ENCODE peak calls at places on chromosomes 12 and 14, in eight cellular contexts. One of them, this sample, is unnamed.

GRCh38 chr12:89589753-89590152 is 63.9 kb upstream of the POC1B start:
- DNase-seq in HCT116: no peak
- DNase-seq in sigmoid colon: no peak
- DNase-seq in esophagus squamous epithelium: no peak
- DNase-seq in tibial nerve: no peak
- DNase-seq in K562: no peak
- DNase-seq in A549: no peak
- DNase-seq in Peyer's patch: no peak
- DNase-seq in this sample: no peak

GRCh38 chr12:122097641-122098364 is 19.2 kb downstream of the MLXIP start:
- DNase-seq in A549: peak; percentile 56
- DNase-seq in HCT116: no peak
- DNase-seq in sigmoid colon: peak; percentile 65
- DNase-seq in K562: peak; percentile 86
- DNase-seq in tibial nerve: no peak
- DNase-seq in Peyer's patch: peak; percentile 84
- DNase-seq in esophagus squamous epithelium: no peak
- DNase-seq in this sample: no peak

GRCh38 chr14:93042968-93043940 is 72.5 kb downstream of the ITPK1 start:
- DNase-seq in A549: peak; percentile 90
- DNase-seq in K562: no peak
- DNase-seq in esophagus squamous epithelium: no peak
- DNase-seq in Peyer's patch: peak; percentile 92
- DNase-seq in HCT116: peak; percentile 89
- DNase-seq in tibial nerve: no peak
- DNase-seq in sigmoid colon: no peak
- DNase-seq in this sample: peak; percentile 91

GRCh38 chr12:114504311-114504710 is 98.4 kb upstream of the TBX5 start:
- DNase-seq in tibial nerve: no peak
- DNase-seq in HCT116: no peak
- DNase-seq in sigmoid colon: no peak
- DNase-seq in A549: no peak
- DNase-seq in K562: no peak
- DNase-seq in esophagus squamous epithelium: no peak
- DNase-seq in Peyer's patch: no peak
- DNase-seq in this sample: no peak

GRCh38 chr14:97956944-97957343 is 1159.8 kb downstream of the VRK1 start:
- DNase-seq in A549: no peak
- DNase-seq in K562: no peak
- DNase-seq in tibial nerve: no peak
- DNase-seq in sigmoid colon: no peak
- DNase-seq in esophagus squamous epithelium: no peak
- DNase-seq in HCT116: no peak
- DNase-seq in Peyer's patch: no peak
- DNase-seq in this sample: no peak

GRCh38 chr12:10563966-10564365 is 49.4 kb downstream of the MAGOHB start:
- DNase-seq in HCT116: no peak
- DNase-seq in tibial nerve: no peak
- DNase-seq in Peyer's patch: no peak
- DNase-seq in A549: no peak
- DNase-seq in sigmoid colon: no peak
- DNase-seq in K562: no peak
- DNase-seq in esophagus squamous epithelium: no peak
- DNase-seq in this sample: no peak

GRCh38 chr12:72612171-72612570 is 340.0 kb downstream of the TRHDE start:
- DNase-seq in sigmoid colon: no peak
- DNase-seq in tibial nerve: no peak
- DNase-seq in A549: no peak
- DNase-seq in Peyer's patch: no peak
- DNase-seq in esophagus squamous epithelium: no peak
- DNase-seq in HCT116: no peak
- DNase-seq in K562: no peak
- DNase-seq in this sample: no peak

GRCh38 chr14:99055816-99056215 is 216.2 kb downstream of the BCL11B start:
- DNase-seq in esophagus squamous epithelium: no peak
- DNase-seq in HCT116: no peak
- DNase-seq in tibial nerve: no peak
- DNase-seq in Peyer's patch: peak; percentile 51
- DNase-seq in K562: no peak
- DNase-seq in sigmoid colon: no peak
- DNase-seq in A549: no peak
- DNase-seq in this sample: no peak

GRCh38 chr14:80202888-80203562 is 8.3 kb downstream of the DIO2 start:
- DNase-seq in Peyer's patch: no peak
- DNase-seq in esophagus squamous epithelium: no peak
- DNase-seq in HCT116: no peak
- DNase-seq in K562: peak; percentile 7
- DNase-seq in A549: no peak
- DNase-seq in sigmoid colon: no peak
- DNase-seq in tibial nerve: no peak
- DNase-seq in this sample: no peak

GRCh38 chr12:20507061-20507460 is 138.7 kb downstream of the PDE3A start:
- DNase-seq in esophagus squamous epithelium: no peak
- DNase-seq in tibial nerve: no peak
- DNase-seq in sigmoid colon: no peak
- DNase-seq in HCT116: no peak
- DNase-seq in K562: no peak
- DNase-seq in Peyer's patch: no peak
- DNase-seq in A549: no peak
- DNase-seq in this sample: no peak

GRCh38 chr12:19431407-19432308 is 7.6 kb upstream of the AEBP2 start:
- DNase-seq in esophagus squamous epithelium: no peak
- DNase-seq in A549: no peak
- DNase-seq in Peyer's patch: no peak
- DNase-seq in sigmoid colon: no peak
- DNase-seq in tibial nerve: no peak
- DNase-seq in K562: no peak
- DNase-seq in HCT116: no peak
- DNase-seq in this sample: no peak

GRCh38 chr12:65788912-65789311 is 35.4 kb upstream of the HMGA2 start:
- DNase-seq in HCT116: no peak
- DNase-seq in sigmoid colon: no peak
- DNase-seq in K562: no peak
- DNase-seq in esophagus squamous epithelium: no peak
- DNase-seq in Peyer's patch: no peak
- DNase-seq in tibial nerve: no peak
- DNase-seq in A549: no peak
- DNase-seq in this sample: no peak

GRCh38 chr14:57725399-57726077 is 140.4 kb downstream of the SLC35F4 start:
- DNase-seq in Peyer's patch: no peak
- DNase-seq in HCT116: peak; percentile 53
- DNase-seq in K562: no peak
- DNase-seq in sigmoid colon: no peak
- DNase-seq in A549: no peak
- DNase-seq in tibial nerve: no peak
- DNase-seq in esophagus squamous epithelium: no peak
- DNase-seq in this sample: no peak

GRCh38 chr12:5248230-5248629 is 183.7 kb upstream of the NTF3 start:
- DNase-seq in Peyer's patch: no peak
- DNase-seq in sigmoid colon: no peak
- DNase-seq in HCT116: no peak
- DNase-seq in tibial nerve: no peak
- DNase-seq in A549: no peak
- DNase-seq in K562: no peak
- DNase-seq in esophagus squamous epithelium: no peak
- DNase-seq in this sample: no peak

GRCh38 chr14:82084813-82085212 is 551.2 kb upstream of the SEL1L start:
- DNase-seq in K562: no peak
- DNase-seq in Peyer's patch: no peak
- DNase-seq in esophagus squamous epithelium: no peak
- DNase-seq in HCT116: no peak
- DNase-seq in tibial nerve: no peak
- DNase-seq in sigmoid colon: no peak
- DNase-seq in A549: no peak
- DNase-seq in this sample: no peak

GRCh38 chr14:55129086-55129427 is at the start of gene LGALS3:
- DNase-seq in HCT116: no peak
- DNase-seq in sigmoid colon: peak; percentile 86
- DNase-seq in K562: peak; percentile 78
- DNase-seq in Peyer's patch: peak; percentile 91
- DNase-seq in esophagus squamous epithelium: no peak
- DNase-seq in A549: peak; percentile 80
- DNase-seq in tibial nerve: peak; percentile 61
- DNase-seq in this sample: peak; percentile 91

GRCh38 chr12:94263011-94263786 is 114.8 kb downstream of the PLXNC1 start:
- DNase-seq in tibial nerve: no peak
- DNase-seq in Peyer's patch: no peak
- DNase-seq in K562: no peak
- DNase-seq in HCT116: no peak
- DNase-seq in sigmoid colon: no peak
- DNase-seq in A549: no peak
- DNase-seq in esophagus squamous epithelium: no peak
- DNase-seq in this sample: no peak

GRCh38 chr12:105382771-105383632 is 52.5 kb downstream of the C12orf75 start:
- DNase-seq in sigmoid colon: no peak
- DNase-seq in Peyer's patch: no peak
- DNase-seq in esophagus squamous epithelium: no peak
- DNase-seq in tibial nerve: peak; percentile 71
- DNase-seq in A549: peak; percentile 80
- DNase-seq in HCT116: peak; percentile 41
- DNase-seq in K562: peak; percentile 62
- DNase-seq in this sample: peak; percentile 21

GRCh38 chr12:123512838-123513665 is 20.5 kb downstream of the RILPL1 start:
- DNase-seq in sigmoid colon: no peak
- DNase-seq in Peyer's patch: no peak
- DNase-seq in esophagus squamous epithelium: no peak
- DNase-seq in HCT116: no peak
- DNase-seq in A549: no peak
- DNase-seq in tibial nerve: no peak
- DNase-seq in K562: no peak
- DNase-seq in this sample: no peak

DNA sequence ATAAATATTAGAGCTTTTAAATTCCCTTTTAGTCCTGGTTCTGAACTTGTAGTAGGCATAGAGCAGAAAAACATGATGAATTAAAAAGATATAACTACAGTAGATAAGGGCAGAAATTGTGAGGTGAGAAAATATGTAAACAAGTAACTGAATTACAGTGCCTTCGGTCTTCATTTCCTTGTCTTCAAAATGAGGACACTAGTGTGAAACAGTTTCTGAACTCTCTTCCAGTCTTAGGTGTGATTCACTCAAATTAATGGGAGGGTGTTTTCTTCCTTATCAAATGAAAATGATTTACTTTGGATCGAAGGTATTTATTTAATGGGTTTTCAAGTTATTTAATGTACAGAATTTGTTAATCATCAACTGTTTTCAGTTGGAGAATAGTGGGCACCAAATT is 1.5 kb downstream of the FGD4 start:
- DNase-seq in sigmoid colon: no peak
- DNase-seq in HCT116: no peak
- DNase-seq in esophagus squamous epithelium: no peak
- DNase-seq in K562: no peak
- DNase-seq in Peyer's patch: no peak
- DNase-seq in tibial nerve: no peak
- DNase-seq in A549: no peak
- DNase-seq in this sample: no peak
- TF ChIP-seq POLR2A in sigmoid colon: no peak
- TF ChIP-seq POLR2A in HCT116: no peak
- TF ChIP-seq POLR2A in esophagus squamous epithelium: no peak
- TF ChIP-seq POLR2A in K562: no peak
- TF ChIP-seq POLR2A in Peyer's patch: peak; percentile 63
- TF ChIP-seq POLR2A in tibial nerve: no peak
- TF ChIP-seq POLR2A in A549: no peak
- TF ChIP-seq POLR2A in this sample: no peak

DNA sequence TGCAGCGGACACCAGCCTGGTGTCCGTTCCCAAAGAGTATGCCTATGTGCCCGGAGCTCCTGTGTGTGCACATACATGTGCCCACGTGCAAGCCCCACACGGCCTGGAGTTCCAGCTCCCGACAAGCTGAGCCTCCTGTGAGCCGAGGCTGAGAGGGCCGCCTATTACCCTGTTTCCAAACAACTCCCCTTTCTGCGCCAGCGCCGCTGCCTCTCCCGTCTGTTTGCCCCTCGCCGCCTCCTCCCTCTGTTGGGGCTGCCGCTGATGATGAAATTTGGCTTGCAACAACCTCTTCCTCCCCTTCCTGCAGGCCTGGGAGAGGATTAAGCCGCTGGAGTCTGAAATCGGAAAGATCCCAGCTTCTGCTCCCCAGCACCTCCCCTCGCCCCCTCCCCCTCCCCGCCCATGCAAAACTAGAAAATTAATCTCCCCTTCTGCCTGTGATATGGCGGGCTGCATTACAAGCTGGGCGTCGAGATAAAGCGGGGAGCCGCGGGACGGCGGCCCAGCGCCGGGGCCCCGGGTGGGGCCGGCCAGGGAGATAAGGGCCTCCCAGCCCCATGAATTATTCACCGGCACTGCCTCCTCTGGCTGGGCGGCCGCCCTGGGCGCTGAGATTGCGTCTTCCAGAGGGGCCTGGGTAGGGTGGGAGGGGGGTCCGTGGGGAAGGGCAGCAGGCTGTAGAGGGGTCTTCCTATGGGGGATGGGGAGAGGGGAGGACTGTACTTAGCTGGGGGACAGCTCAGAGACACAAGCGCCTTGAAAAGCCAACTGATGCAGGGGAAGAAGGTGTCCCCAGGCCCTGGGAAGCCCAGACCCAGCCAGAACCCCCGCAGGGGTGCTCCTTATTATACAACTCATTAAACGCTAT is 6.8 kb upstream of the ASIC1 start:
- DNase-seq in sigmoid colon: peak; percentile 93
- DNase-seq in A549: no peak
- DNase-seq in tibial nerve: peak; percentile 44
- DNase-seq in HCT116: no peak
- DNase-seq in K562: peak; percentile 99
- DNase-seq in esophagus squamous epithelium: no peak
- DNase-seq in Peyer's patch: no peak
- DNase-seq in this sample: peak; percentile 76
- H3K4me3 ChIP-seq in sigmoid colon: peak overlapping the region; percentile 37
- H3K4me3 ChIP-seq in A549: no peak overlapping the region
- H3K4me3 ChIP-seq in tibial nerve: peak overlapping the region; percentile 43
- H3K4me3 ChIP-seq in HCT116: no peak overlapping the region
- H3K4me3 ChIP-seq in K562: peak overlapping the region; percentile 14
- H3K4me3 ChIP-seq in esophagus squamous epithelium: peak overlapping the region; percentile 35
- H3K4me3 ChIP-seq in Peyer's patch: peak overlapping the region; percentile 33
- H3K4me3 ChIP-seq in this sample: peak overlapping the region; percentile 40

DNA sequence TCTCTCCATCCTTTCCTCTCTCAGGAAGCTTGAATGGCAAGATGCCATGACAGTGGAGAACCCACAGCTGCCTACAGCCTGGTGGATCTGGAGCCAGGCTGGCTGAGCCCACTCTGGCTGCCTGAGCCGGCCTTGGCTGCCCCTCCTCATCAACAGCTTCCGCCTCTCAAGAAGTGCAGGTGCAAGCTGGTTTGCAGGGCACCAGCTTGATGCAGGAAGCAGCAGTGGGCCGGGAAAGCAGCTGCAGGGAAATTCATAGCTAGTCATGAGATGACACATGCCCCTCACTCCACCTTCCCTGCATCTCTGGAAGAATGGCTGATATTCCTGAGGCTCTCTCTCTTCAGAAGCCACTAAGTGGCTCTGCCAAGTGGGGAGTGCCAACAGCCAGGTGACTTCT is 289.1 kb downstream of the RPS29 start:
- DNase-seq in esophagus squamous epithelium: no peak
- DNase-seq in Peyer's patch: no peak
- DNase-seq in A549: no peak
- DNase-seq in K562: no peak
- DNase-seq in HCT116: no peak
- DNase-seq in sigmoid colon: no peak
- DNase-seq in tibial nerve: no peak
- DNase-seq in this sample: no peak
- H3K4me1 ChIP-seq in esophagus squamous epithelium: no peaks in the 10 kb centered on the region
- H3K4me1 ChIP-seq in Peyer's patch: no peaks in the 10 kb centered on the region
- H3K4me1 ChIP-seq in A549: no peaks in the 10 kb centered on the region
- H3K4me1 ChIP-seq in K562: no peaks in the 10 kb centered on the region
- H3K4me1 ChIP-seq in HCT116: no peaks in the 10 kb centered on the region
- H3K4me1 ChIP-seq in sigmoid colon: no peaks in the 10 kb centered on the region
- H3K4me1 ChIP-seq in tibial nerve: no peaks in the 10 kb centered on the region
- H3K4me1 ChIP-seq in this sample: no peaks in the 10 kb centered on the region

GRCh38 chr12:55955344-55955743 is 10.5 kb downstream of the PMEL start:
- DNase-seq in K562: no peak
- DNase-seq in tibial nerve: no peak
- DNase-seq in Peyer's patch: no peak
- DNase-seq in A549: no peak
- DNase-seq in HCT116: no peak
- DNase-seq in sigmoid colon: no peak
- DNase-seq in esophagus squamous epithelium: no peak
- DNase-seq in this sample: no peak
- TF ChIP-seq POLR2A in K562: no peak
- TF ChIP-seq POLR2A in tibial nerve: no peak
- TF ChIP-seq POLR2A in Peyer's patch: no peak
- TF ChIP-seq POLR2A in A549: no peak
- TF ChIP-seq POLR2A in HCT116: no peak
- TF ChIP-seq POLR2A in sigmoid colon: no peak
- TF ChIP-seq POLR2A in esophagus squamous epithelium: no peak
- TF ChIP-seq POLR2A in this sample: no peak